ENCODE peak calls at places on chromosomes 5 and 9, in nine cellular contexts. N is fibroblast of lung; B is NCI-H1092; U is NCI-H2171 treated with DMSO at 0.1 percent for 48 hours; Y is NCI-H510A treated with DMSO at 0.1 percent for 48 hours; E is Kasumi-1; G is activated CD8-positive, alpha-beta T cell treated with anti-CD3 and anti-CD28 coated beads for 36 hours; V is gastrocnemius medialis; K is AG10803. W is an unnamed sample.

GRCh38 chr9:73239868-73240267 is 88.2 kb downstream of the ANXA1 start:
- DNase-seq in B (no peak), N (no peak), G (no peak), U (no peak), E (no peak), K (no peak), Y (no peak), V (no peak), W (no peak)

GRCh38 chr5:28473531-28474107 is 1435.2 kb upstream of the CDH9 start:
- DNase-seq in V (no peak), K (no peak), Y (peak; percentile 8), E (no peak), G (no peak), B (no peak), U (peak; percentile 26), N (peak; percentile 1), W (no peak)

GRCh38 chr5:33690736-33691135 is 201.1 kb downstream of the ADAMTS12 start:
- DNase-seq in V (peak; percentile 13), E (no peak), B (no peak), G (no peak), U (no peak), Y (no peak), K (peak; percentile 95), N (peak; percentile 64), W (no peak)

GRCh38 chr5:39420482-39421145 is 4.2 kb downstream of the DAB2 start:
- DNase-seq in Y (no peak), K (peak; percentile 90), N (peak; percentile 79), V (peak; percentile 44), G (no peak), U (no peak), B (no peak), E (peak; percentile 79), W (no peak)

GRCh38 chr9:35180801-35181200 is 19.0 kb downstream of the UNC13B start:
- DNase-seq in V (no peak), K (no peak), G (no peak), U (no peak), N (no peak), B (no peak), Y (no peak), E (no peak), W (no peak)

GRCh38 chr5:33488558-33489355 is 48.0 kb downstream of the TARS1 start:
- DNase-seq in U (no peak), G (no peak), V (no peak), E (no peak), N (no peak), B (no peak), Y (no peak), K (no peak), W (no peak)

GRCh38 chr5:11822598-11822997 is 81.6 kb downstream of the CTNND2 start:
- DNase-seq in Y (no peak), E (no peak), B (no peak), G (no peak), U (no peak), N (no peak), V (no peak), K (no peak), W (no peak)

GRCh38 chr9:5893591-5894236 is 3.0 kb downstream of the MLANA start:
- DNase-seq in U (no peak), Y (no peak), G (no peak), E (no peak), N (no peak), V (no peak), K (no peak), B (no peak), W (no peak)

GRCh38 chr5:91352831-91353695 is 30.1 kb downstream of the ARRDC3 start:
- DNase-seq in K (no peak), V (no peak), E (no peak), Y (no peak), B (no peak), G (no peak), N (no peak), U (no peak), W (no peak)

GRCh38 chr9:127574089-127574921 is 37.8 kb upstream of the STXBP1 start:
- DNase-seq in V (no peak), Y (peak; percentile 98), B (peak; percentile 93), G (peak; percentile 77), E (no peak), U (peak; percentile 99), N (no peak), K (peak; percentile 67), W (peak; percentile 93)

GRCh38 chr9:32004431-32005076 is 379.9 kb upstream of the ACO1 start:
- DNase-seq in G (no peak), Y (no peak), U (no peak), E (no peak), B (no peak), K (no peak), N (no peak), V (no peak), W (no peak)

GRCh38 chr5:78562001-78562400 is 86.6 kb downstream of the LHFPL2 start:
- DNase-seq in E (no peak), K (no peak), Y (no peak), N (no peak), U (no peak), V (no peak), B (no peak), G (no peak), W (no peak)

GRCh38 chr5:9240431-9240830 is 305.4 kb downstream of the SEMA5A start:
- DNase-seq in K (no peak), V (no peak), Y (no peak), B (no peak), U (no peak), G (no peak), E (no peak), N (no peak), W (no peak)

GRCh38 chr9:13607746-13608445 is 328.4 kb upstream of the MPDZ start:
- DNase-seq in N (no peak), V (no peak), E (no peak), B (no peak), G (no peak), K (no peak), U (no peak), Y (no peak), W (no peak)

GRCh38 chr9:87535817-87536539 is 38.3 kb downstream of the DAPK1 start:
- DNase-seq in E (no peak), K (no peak), N (no peak), V (no peak), G (peak; percentile 51), B (no peak), U (no peak), Y (no peak), W (no peak)

GRCh38 chr9:77021928-77022782 is 2.7 kb downstream of the FOXB2 start:
- DNase-seq in V (no peak), K (no peak), B (no peak), U (no peak), Y (no peak), E (no peak), N (no peak), G (no peak), W (no peak)

GRCh38 chr9:109411818-109412352 is 86.2 kb downstream of the PTPN3 start:
- DNase-seq in N (peak; percentile 81), U (peak; percentile 21), K (peak; percentile 53), B (no peak), Y (no peak), V (no peak), G (peak; percentile 71), E (peak; percentile 60), W (no peak)

GRCh38 chr5:139820606-139821005 is 25.0 kb downstream of the PSD2 start:
- DNase-seq in U (no peak), N (no peak), V (no peak), G (no peak), B (no peak), E (no peak), Y (no peak), K (no peak), W (no peak)

GRCh38 chr5:136467632-136468031 is 102.3 kb upstream of the TRPC7 start:
- DNase-seq in G (no peak), K (no peak), U (no peak), B (no peak), E (no peak), N (no peak), Y (no peak), V (no peak), W (no peak)

GRCh38 chr5:134466241-134467069 is 54.8 kb upstream of the CDKN2AIPNL start:
- DNase-seq in V (peak; percentile 100), E (peak; percentile 81), B (peak; percentile 23), K (peak; percentile 63), N (peak; percentile 97), G (peak; percentile 69), Y (peak; percentile 92), U (peak; percentile 78), W (peak; percentile 64)

GRCh38 chr5:125485003-125485641 is 738.7 kb upstream of the ZNF608 start:
- DNase-seq in G (no peak), K (peak; percentile 99), B (peak; percentile 90), U (no peak), V (peak; percentile 67), Y (peak; percentile 71), N (peak; percentile 100), E (peak; percentile 87), W (peak; percentile 97)

GRCh38 chr5:179134511-179134910 is 74.3 kb downstream of the ZNF354C start:
- DNase-seq in Y (no peak), G (no peak), K (no peak), V (no peak), E (no peak), U (no peak), N (no peak), B (no peak), W (no peak)

GRCh38 chr5:218457-219289 is 553 bp downstream of the SDHA start:
- DNase-seq in K (peak; percentile 27), E (no peak), U (no peak), G (peak; percentile 39), Y (peak; percentile 52), N (peak; percentile 19), B (no peak), V (no peak), W (peak; percentile 5)

GRCh38 chr9:4284925-4285324 is 14.9 kb downstream of the GLIS3 start:
- DNase-seq in G (no peak), V (no peak), E (no peak), B (no peak), N (no peak), K (no peak), U (no peak), Y (no peak), W (no peak)

GRCh38 chr5:10647640-10648039 is 83.8 kb downstream of the ANKRD33B start:
- DNase-seq in Y (no peak), V (no peak), G (no peak), E (no peak), U (no peak), N (no peak), B (no peak), K (no peak), W (no peak)

GRCh38 chr5:86199287-86199686 is 418.5 kb upstream of the COX7C start:
- DNase-seq in Y (no peak), N (no peak), V (no peak), G (no peak), B (no peak), K (no peak), E (no peak), U (no peak), W (no peak)

GRCh38 chr9:23590601-23591000 is 235.4 kb downstream of the ELAVL2 start:
- DNase-seq in G (no peak), V (no peak), N (no peak), E (no peak), U (no peak), K (peak; percentile 1), B (no peak), Y (no peak), W (no peak)

GRCh38 chr5:173795601-173796000 is 92.5 kb upstream of the CPEB4 start:
- DNase-seq in N (no peak), E (no peak), V (no peak), G (no peak), B (no peak), U (no peak), K (no peak), Y (no peak), W (no peak)

GRCh38 chr5:80153586-80154126 is 102.2 kb downstream of the SERINC5 start:
- DNase-seq in G (no peak), K (no peak), V (no peak), B (no peak), E (no peak), N (no peak), Y (no peak), U (peak; percentile 5), W (no peak)

GRCh38 chr5:41648976-41649375 is 138.6 kb upstream of the PLCXD3 start:
- DNase-seq in G (no peak), Y (no peak), K (no peak), E (no peak), N (no peak), B (no peak), V (peak; percentile 24), U (no peak), W (peak; percentile 17)

GRCh38 chr5:757931-758697 is 26.4 kb downstream of the ZDHHC11B start:
- DNase-seq in N (no peak), U (no peak), E (peak; percentile 4), B (no peak), G (peak; percentile 34), V (no peak), Y (peak; percentile 74), K (no peak), W (no peak)

W was measured in SHP77 treated with DMSO at 0.1 percent for 48 hours.